ENCODE peak calls at places on chromosomes 5 and 9, in four cellular contexts. W is stomach, A is psoas muscle, O is fibroblast of lung. U is an unnamed sample. For H3K27me3 and H3K36me3, the result is how much of the 10 kb centered on the place peaks cover.

GRCh38 chr5:141753971-141754713 is 72.1 kb upstream of the ARAP3 start:
- DNase-seq in W (peak), A (no peak), O (peak), U (no peak)

GRCh38 chr5:59766394-59766793 is 127.1 kb downstream of the PDE4D start:
- DNase-seq in W (peak), A (peak), O (no peak), U (no peak)

GRCh38 chr9:87007711-87008360 is 60.5 kb upstream of the GAS1 start:
- DNase-seq in W (no peak), A (no peak), O (no peak), U (no peak)

GRCh38 chr5:73321757-73322452 is 126.7 kb downstream of the FOXD1 start:
- DNase-seq in W (no peak), A (no peak), O (peak), U (peak)

GRCh38 chr5:115417076-115417475 is 120.6 kb upstream of the CCDC112 start:
- DNase-seq in W (no peak), A (no peak), O (no peak), U (no peak)

GRCh38 chr9:113221800-113222481 is 597 bp downstream of the SLC31A1 start:
- DNase-seq in W (no peak), A (no peak), O (no peak), U (no peak)

GRCh38 chr5:115455241-115455640 is 89.3 kb downstream of the FEM1C start:
- DNase-seq in W (no peak), A (peak), O (peak), U (no peak)

GRCh38 chr5:32539981-32540380 is 45.4 kb upstream of the SUB1 start:
- DNase-seq in W (no peak), A (no peak), O (no peak), U (no peak)

GRCh38 chr9:126331964-126332748 is 5.5 kb downstream of the MVB12B start:
- DNase-seq in W (no peak), A (no peak), O (no peak), U (no peak)

GRCh38 chr9:127754099-127754760 is 19.1 kb upstream of the TOR2A start:
- DNase-seq in W (no peak), A (no peak), O (peak), U (no peak)

DNA sequence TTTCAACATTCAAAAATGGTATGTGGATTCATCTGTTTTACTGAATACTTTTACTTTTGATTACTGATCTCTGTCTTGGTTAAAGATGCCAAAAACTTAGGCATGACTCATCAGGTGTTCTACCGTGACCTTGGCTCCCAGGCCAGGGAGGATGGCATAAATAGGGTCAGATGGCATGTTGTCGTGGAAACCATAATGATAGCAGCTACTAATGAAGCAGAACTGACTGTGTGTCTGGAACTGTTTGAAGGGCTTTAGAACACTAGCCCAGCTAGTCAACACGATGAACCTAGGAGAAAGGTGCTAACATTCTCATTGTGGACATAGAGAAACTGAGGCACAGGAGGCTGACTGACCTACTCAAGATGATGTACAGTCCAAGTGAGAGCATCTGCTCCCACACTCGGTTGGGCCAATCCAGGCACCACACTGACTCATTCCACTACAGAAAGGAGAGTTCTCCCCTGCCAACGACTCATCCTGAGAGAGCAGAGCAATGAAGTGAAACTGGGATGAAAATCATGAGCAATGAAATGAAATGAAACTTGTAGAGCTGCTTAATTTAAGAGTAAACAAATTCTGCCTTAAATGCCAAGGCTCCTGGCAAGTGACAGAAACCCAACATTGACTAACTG is 116.0 kb downstream of the TENT4A start:
- DNase-seq in W (no peak), A (no peak), O (no peak), U (no peak)
- H3K27me3 ChIP-seq in W (under half), A (under half), O (under half), U (under half)

GRCh38 chr5:65708140-65708539 is 13.8 kb downstream of the SGTB start:
- DNase-seq in W (no peak), A (no peak), O (no peak), U (no peak)
- H3K36me3 ChIP-seq in W (half or more), A (under half), O (under half), U (under half)

GRCh38 chr5:174218162-174218561 is 172.7 kb downstream of the NSG2 start:
- DNase-seq in W (no peak), A (no peak), O (no peak), U (no peak)
- H3K27me3 ChIP-seq in W (under half), A (under half), O (under half), U (under half)

GRCh38 chr9:134152488-134152887 is 11.9 kb downstream of the RNU6ATAC start:
- DNase-seq in W (no peak), A (no peak), O (no peak), U (no peak)

GRCh38 chr9:134152022-134152448 is 12.3 kb downstream of the RNU6ATAC start:
- DNase-seq in W (no peak), A (no peak), O (no peak), U (no peak)

GRCh38 chr9:134155812-134156360 is 8.5 kb downstream of the RNU6ATAC start:
- DNase-seq in W (no peak), A (no peak), O (no peak), U (no peak)

GRCh38 chr9:134153450-134153849 is 10.9 kb downstream of the RNU6ATAC start:
- DNase-seq in W (no peak), A (no peak), O (no peak), U (no peak)

GRCh38 chr9:134154262-134154701 is 10.1 kb downstream of the RNU6ATAC start:
- DNase-seq in W (no peak), A (no peak), O (no peak), U (no peak)
- H3K36me3 ChIP-seq in W (half or more), A (under half), O (half or more), U (under half)

DNA sequence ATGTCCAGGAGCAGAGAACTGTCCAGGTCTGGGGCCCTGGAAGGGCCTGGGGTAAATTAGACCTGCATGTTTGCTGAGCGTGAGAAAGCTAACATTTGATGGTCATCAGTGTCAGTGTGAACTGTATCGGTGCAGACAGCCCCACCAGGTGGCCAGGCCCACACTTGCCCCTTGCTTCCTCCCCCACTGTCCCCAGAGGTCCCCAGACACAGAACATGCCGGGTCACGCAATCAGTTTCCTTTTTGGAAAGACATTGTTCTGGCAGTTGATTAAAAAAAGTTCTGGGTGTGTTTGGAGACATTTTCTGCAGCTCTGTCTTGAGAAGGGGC is 1.5 kb downstream of the NKD2 start:
- DNase-seq in W (no peak), A (no peak), O (no peak), U (no peak)
- H3K27me3 ChIP-seq in W (half or more), A (half or more), O (under half), U (half or more)

GRCh38 chr5:16453609-16454008 is 12.0 kb downstream of the ZNF622 start:
- DNase-seq in W (no peak), A (no peak), O (no peak), U (no peak)
- H3K36me3 ChIP-seq in W (half or more), A (under half), O (under half), U (under half)

DNA sequence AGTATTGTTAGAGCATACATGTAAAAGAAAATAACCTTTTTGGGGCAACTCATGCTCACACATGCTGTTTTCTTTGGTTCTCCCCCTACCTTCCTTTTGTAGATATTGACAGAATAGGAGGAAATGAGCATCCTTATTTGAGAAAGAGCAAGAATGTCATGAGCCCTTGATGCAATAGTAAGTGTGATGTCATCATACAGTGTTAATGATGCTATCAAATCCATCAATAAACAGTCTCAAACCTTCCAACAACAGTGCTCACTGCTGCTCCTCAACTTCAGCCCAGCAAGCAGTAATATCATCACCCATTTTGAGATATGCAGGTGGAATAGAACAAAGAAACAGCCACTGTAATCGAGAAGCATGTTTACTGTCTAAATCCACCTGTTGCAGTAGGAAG is 85.5 kb upstream of the PPP1R2B start:
- DNase-seq in W (no peak), A (no peak), O (no peak), U (no peak)
- H3K27me3 ChIP-seq in W (under half), A (under half), O (under half), U (under half)

DNA sequence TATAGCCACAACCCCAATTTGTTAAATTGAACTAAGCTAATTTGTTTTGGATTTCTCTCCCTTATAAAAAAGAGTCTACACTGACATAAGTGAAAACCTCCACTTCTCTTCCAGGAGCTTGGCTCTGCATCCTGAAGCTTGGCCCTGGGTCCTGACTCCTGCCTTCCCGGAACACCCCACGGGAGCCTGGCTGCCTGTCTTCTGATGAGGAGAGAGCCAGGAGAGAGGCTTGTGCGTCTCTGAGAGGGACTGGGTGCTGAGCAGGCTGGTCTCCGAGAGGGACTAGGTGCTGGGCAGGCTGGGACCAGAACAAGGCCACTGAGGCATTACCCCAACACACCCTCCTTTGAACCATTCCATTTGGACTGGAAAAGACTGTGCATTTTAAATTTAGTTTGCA is 6.5 kb upstream of the PTGES start:
- DNase-seq in W (no peak), A (no peak), O (no peak), U (no peak)
- H3K36me3 ChIP-seq in W (under half), A (under half), O (under half), U (under half)